ENCODE peak calls at places on chromosomes 2 and 18, in seven cellular contexts. L is pulmonary artery endothelial cell; W is caudate nucleus; V is HCEC 1CT; G is activated effector memory CD4-positive, alpha-beta T cell treated with anti-CD3 and anti-CD28 coated beads, Interleukin-2, amount 50 U/mL, for 16 hours; O is NCI-H774; T is A549. Q is an unnamed sample.

GRCh38 chr2:79585701-79586428 is 73.0 kb downstream of the CTNNA2 start:
- DNase-seq in L (no peak), W (no peak), V (no peak), G (no peak), O (no peak), T (peak; percentile 3), Q (no peak)

GRCh38 chr2:98445708-98446577 is 1.3 kb downstream of the INPP4A start:
- DNase-seq in L (no peak), W (no peak), V (no peak), G (no peak), O (no peak), T (no peak), Q (peak; percentile 67)

GRCh38 chr2:170524828-170525565 is 190.1 kb upstream of the SP5 start:
- DNase-seq in L (no peak), W (no peak), V (no peak), G (no peak), O (no peak), T (no peak), Q (no peak)

GRCh38 chr2:69385443-69386151 is 1.4 kb downstream of the GFPT1 start:
- DNase-seq in L (no peak), W (no peak), V (no peak), G (no peak), O (no peak), T (no peak), Q (peak; percentile 18)

GRCh38 chr2:74149249-74149530 is 1.5 kb upstream of the BOLA3 start:
- DNase-seq in L (no peak), W (no peak), V (no peak), G (no peak), O (no peak), T (no peak), Q (no peak)

GRCh38 chr18:28834889-28835288 is 658.0 kb upstream of the CDH2 start:
- DNase-seq in L (no peak), W (no peak), V (peak; percentile 83), G (no peak), O (no peak), T (peak; percentile 8), Q (no peak)

GRCh38 chr18:59353079-59353680 is 5.9 kb downstream of the LMAN1 start:
- DNase-seq in L (no peak), W (no peak), V (no peak), G (no peak), O (no peak), T (no peak), Q (no peak)

GRCh38 chr18:48734460-48734859 is 195.6 kb downstream of the CTIF start:
- DNase-seq in L (no peak), W (no peak), V (no peak), G (no peak), O (no peak), T (no peak), Q (no peak)

GRCh38 chr2:239712755-239713154 is 311.9 kb upstream of the HDAC4 start:
- DNase-seq in L (no peak), W (no peak), V (no peak), G (no peak), O (no peak), T (no peak), Q (no peak)

GRCh38 chr2:15746354-15747171 is 154.9 kb downstream of the DDX1 start:
- DNase-seq in L (no peak), W (no peak), V (no peak), G (no peak), O (no peak), T (no peak), Q (no peak)

GRCh38 chr2:207291287-207292249 is 125.8 kb upstream of the KLF7 start:
- DNase-seq in L (no peak), W (no peak), V (no peak), G (no peak), O (no peak), T (no peak), Q (no peak)

GRCh38 chr2:201432551-201433388 is 18.5 kb downstream of the TRAK2 start:
- DNase-seq in L (no peak), W (no peak), V (peak; percentile 55), G (no peak), O (no peak), T (no peak), Q (no peak)

GRCh38 chr2:8393506-8393905 is 288.4 kb upstream of the ID2 start:
- DNase-seq in L (no peak), W (no peak), V (no peak), G (no peak), O (no peak), T (no peak), Q (no peak)

GRCh38 chr2:120243211-120243610 is 9.4 kb upstream of the RALB start:
- DNase-seq in L (no peak), W (no peak), V (no peak), G (no peak), O (no peak), T (no peak), Q (no peak)

GRCh38 chr18:79402977-79403722 is 7.4 kb downstream of the NFATC1 start:
- DNase-seq in L (no peak), W (peak; percentile 18), V (no peak), G (peak; percentile 75), O (no peak), T (no peak), Q (no peak)

GRCh38 chr2:223846524-223846923 is 9.1 kb upstream of the AP1S3 start:
- DNase-seq in L (no peak), W (no peak), V (peak; percentile 86), G (no peak), O (no peak), T (no peak), Q (no peak)

Q was measured in NCI-H526.